ENCODE peak calls at places on chromosomes 4 and X, in six cellular contexts. T, G, A, H, Q and Z are unnamed samples.

GRCh38 chr4:173362666-173363065 is 8.1 kb upstream of the SAP30 start:
- DNase-seq in H (no peak), A (no peak), Q (no peak), G (no peak), T (no peak), Z (no peak)

GRCh38 chrX:23898412-23898959 is 9.3 kb downstream of the APOO start:
- DNase-seq in H (no peak), A (no peak), T (no peak), G (no peak), Q (no peak), Z (peak)

GRCh38 chr4:106048250-106048931 is 153.1 kb downstream of the NPNT start:
- DNase-seq in T (no peak), Q (no peak), A (no peak), G (no peak), H (no peak), Z (no peak)

GRCh38 chr4:138164218-138164617 is 77.9 kb downstream of the SLC7A11 start:
- DNase-seq in T (no peak), G (no peak), Q (no peak), A (no peak), H (peak), Z (no peak)

GRCh38 chr4:147714575-147715401 is 17.1 kb upstream of the ARHGAP10 start:
- DNase-seq in H (no peak), Q (no peak), G (no peak), A (no peak), T (no peak), Z (no peak)

GRCh38 chr4:169314906-169315305 is 44.1 kb upstream of the SH3RF1 start:
- DNase-seq in Q (no peak), H (peak), A (peak), T (no peak), G (no peak), Z (peak)

GRCh38 chrX:49919617-49920016 is 2.8 kb upstream of the CLCN5 start:
- DNase-seq in Q (peak), H (no peak), A (peak), T (peak), G (no peak), Z (peak)

GRCh38 chr4:41179086-41179374 is 35.3 kb downstream of the APBB2 start:
- DNase-seq in A (no peak), G (no peak), Q (no peak), H (no peak), T (no peak), Z (no peak)

GRCh38 chr4:8198906-8199593 is at the start of gene SH3TC1:
- DNase-seq in G (peak), Q (peak), H (no peak), T (peak), A (peak), Z (peak)

GRCh38 chrX:7147431-7147977 is at the start of gene STS:
- DNase-seq in T (peak), G (no peak), Q (peak), H (peak), A (peak), Z (peak)

GRCh38 chrX:26915064-26915463 is 548.1 kb downstream of the PPP4R3C start:
- DNase-seq in Q (no peak), A (no peak), T (no peak), H (no peak), G (no peak), Z (peak)

GRCh38 chrX:138917781-138918180 is 206.3 kb upstream of the FGF13 start:
- DNase-seq in T (no peak), G (no peak), A (no peak), Q (no peak), H (no peak), Z (peak)

GRCh38 chr4:90057091-90057490 is 70.1 kb upstream of the CCSER1 start:
- DNase-seq in T (no peak), A (no peak), Q (no peak), H (no peak), G (no peak), Z (no peak)

GRCh38 chrX:119145241-119145653 is 17.6 kb upstream of the KIAA1210 start:
- DNase-seq in A (no peak), H (no peak), Q (peak), T (peak), G (no peak), Z (no peak)

GRCh38 chrX:154735695-154736393 is 15.0 kb downstream of the GAB3 start:
- DNase-seq in H (no peak), A (no peak), Q (no peak), G (no peak), T (no peak), Z (no peak)

GRCh38 chrX:374566-374965 is 12.1 kb downstream of the PPP2R3B start:
- DNase-seq in A (no peak), H (no peak), Q (no peak), T (no peak), G (no peak), Z (no peak)

GRCh38 chr4:37890501-37891220 is at the start of gene TBC1D1:
- DNase-seq in T (peak), A (peak), Q (no peak), H (peak), G (peak), Z (peak)

GRCh38 chr4:52103314-52103713 is 52.2 kb downstream of the SPATA18 start:
- DNase-seq in Q (no peak), T (no peak), G (no peak), H (no peak), A (no peak), Z (peak)

GRCh38 chr4:112083587-112084347 is 61.5 kb upstream of the FAM241A start:
- DNase-seq in H (no peak), T (no peak), Q (no peak), A (no peak), G (no peak), Z (peak)

GRCh38 chrX:9882669-9883446 is 84.3 kb upstream of the CLDN34 start:
- DNase-seq in Q (no peak), A (no peak), H (no peak), T (peak), G (no peak), Z (no peak)

GRCh38 chr4:37244583-37245390 is at the start of gene NWD2:
- DNase-seq in G (no peak), A (no peak), T (no peak), Q (peak), H (peak), Z (no peak)

GRCh38 chr4:185792384-185793146 is 19.4 kb downstream of the SORBS2 start:
- DNase-seq in A (no peak), T (no peak), G (no peak), Q (no peak), H (no peak), Z (peak)

GRCh38 chr4:56134272-56134671 is 185.5 kb downstream of the CEP135 start:
- DNase-seq in H (no peak), A (no peak), G (no peak), T (no peak), Q (no peak), Z (no peak)